ENCODE peak calls at places on chromosomes 2 and 18, in ten cellular contexts. C is cardiac muscle cell; T is transverse colon; U is K562; R is tibial nerve; K is neural progenitor cell; Z is ovary; Y is fibroblast of lung; Q is CD4-positive, alpha-beta T cell; L is esophagus squamous epithelium. I is an unnamed sample.

GRCh38 chr2:134169788-134170187 is 84.1 kb upstream of the MGAT5 start:
- DNase-seq in C (no peak), T (no peak), U (no peak), R (no peak), K (no peak), Z (no peak), Y (no peak), Q (no peak), L (no peak), I (no peak)

GRCh38 chr2:98012561-98012979 is 16.8 kb upstream of the TMEM131 start:
- DNase-seq in C (no peak), T (no peak), U (no peak), R (no peak), K (no peak), Z (no peak), Y (no peak), Q (no peak), L (no peak), I (no peak)

GRCh38 chr18:10205136-10205535 is 249.3 kb upstream of the APCDD1 start:
- DNase-seq in C (peak; percentile 40), T (no peak), U (no peak), R (no peak), K (no peak), Z (no peak), Y (no peak), Q (no peak), L (no peak), I (no peak)

GRCh38 chr2:96665083-96665569 is 22.6 kb downstream of the FER1L5 start:
- DNase-seq in C (peak; percentile 99), T (no peak), U (no peak), R (peak; percentile 29), K (no peak), Z (peak; percentile 27), Y (peak; percentile 98), Q (no peak), L (no peak), I (peak; percentile 72)

GRCh38 chr2:157184161-157184910 is 73.2 kb upstream of the GALNT5 start:
- DNase-seq in C (no peak), T (no peak), U (no peak), R (no peak), K (no peak), Z (no peak), Y (no peak), Q (no peak), L (no peak), I (no peak)

GRCh38 chr2:8684421-8684884 is 2.6 kb downstream of the ID2 start:
- DNase-seq in C (peak; percentile 43), T (peak; percentile 49), U (peak; percentile 67), R (peak; percentile 41), K (peak; percentile 54), Z (peak; percentile 24), Y (peak; percentile 22), Q (no peak), L (no peak), I (peak; percentile 43)

GRCh38 chr2:20400787-20401494 is 45.9 kb upstream of the RHOB start:
- DNase-seq in C (peak; percentile 72), T (no peak), U (no peak), R (no peak), K (no peak), Z (no peak), Y (peak; percentile 69), Q (no peak), L (no peak), I (no peak)

GRCh38 chr2:168185583-168186274 is 61.7 kb downstream of the STK39 start:
- DNase-seq in C (no peak), T (no peak), U (no peak), R (no peak), K (peak; percentile 74), Z (no peak), Y (no peak), Q (no peak), L (no peak), I (no peak)

GRCh38 chr2:65416945-65417344 is 15.5 kb downstream of the SPRED2 start:
- DNase-seq in C (no peak), T (peak; percentile 71), U (no peak), R (no peak), K (no peak), Z (no peak), Y (no peak), Q (no peak), L (no peak), I (peak; percentile 68)

GRCh38 chr2:8138923-8139667 is 542.8 kb upstream of the ID2 start:
- DNase-seq in C (peak; percentile 64), T (no peak), U (no peak), R (peak; percentile 35), K (no peak), Z (peak; percentile 71), Y (peak; percentile 33), Q (no peak), L (no peak), I (no peak)

DNA sequence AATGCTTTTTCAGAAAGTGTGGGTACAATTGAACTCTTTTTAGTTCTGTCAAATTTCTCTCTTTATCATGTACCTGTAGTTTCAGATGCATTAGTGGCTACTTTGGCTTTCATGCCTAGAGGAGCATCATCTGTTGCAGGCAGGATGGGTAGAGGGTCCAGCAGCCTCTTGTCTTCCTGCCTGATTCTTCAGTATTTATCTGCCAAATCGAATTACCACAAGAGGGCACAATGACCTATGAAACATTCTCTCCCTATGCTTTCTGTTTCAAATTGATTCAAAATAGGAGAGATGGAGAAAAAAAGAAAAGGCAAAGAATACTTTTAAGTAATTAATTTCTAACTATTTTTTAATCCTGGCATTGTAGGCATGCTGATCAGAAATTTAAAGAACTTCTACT is 477.2 kb downstream of the TRIB2 start:
- DNase-seq in C (peak; percentile 22), T (no peak), U (no peak), R (no peak), K (peak; percentile 10), Z (no peak), Y (peak; percentile 71), Q (no peak), L (no peak), I (no peak)
- TF ChIP-seq CTCF in C (peak; percentile 15), T (no peak), U (no peak), R (no peak), K (peak; percentile 44), Z (no peak), Y (peak; percentile 60), Q (no peak), L (no peak), I (peak; percentile 37)

GRCh38 chr2:44789971-44790721 is 151.4 kb upstream of the SIX3 start:
- DNase-seq in C (no peak), T (no peak), U (no peak), R (no peak), K (peak; percentile 80), Z (no peak), Y (no peak), Q (no peak), L (no peak), I (no peak)
- H3K27me3 ChIP-seq in C (peaks cover 7% of the 10 kb centered on the region), T (peaks cover 13% of the 10 kb centered on the region), U (peaks cover 6% of the 10 kb centered on the region), R (peaks cover 6% of the 10 kb centered on the region), K (no peaks in the 10 kb centered on the region), Z (no peaks in the 10 kb centered on the region), Y (peaks cover 8% of the 10 kb centered on the region), Q (peaks cover 15% of the 10 kb centered on the region), L (peaks cover 30% of the 10 kb centered on the region), I (no peaks in the 10 kb centered on the region)

GRCh38 chr2:241187835-241188234 is 642 bp upstream of the ANO7 start:
- DNase-seq in C (no peak), T (no peak), U (no peak), R (no peak), K (no peak), Z (no peak), Y (no peak), Q (no peak), L (no peak), I (no peak)

GRCh38 chr2:241188386-241189092 is at the start of gene ANO7:
- DNase-seq in C (no peak), T (peak; percentile 65), U (no peak), R (no peak), K (no peak), Z (no peak), Y (no peak), Q (no peak), L (no peak), I (peak; percentile 83)

GRCh38 chr2:241184901-241185300 is 3.6 kb upstream of the ANO7 start:
- DNase-seq in C (no peak), T (no peak), U (no peak), R (no peak), K (no peak), Z (no peak), Y (no peak), Q (no peak), L (no peak), I (no peak)

GRCh38 chr2:241187101-241187690 is 1.3 kb upstream of the ANO7 start:
- DNase-seq in C (no peak), T (no peak), U (no peak), R (no peak), K (no peak), Z (no peak), Y (no peak), Q (no peak), L (no peak), I (no peak)

GRCh38 chr2:241185961-241186360 is 2.5 kb upstream of the ANO7 start:
- DNase-seq in C (no peak), T (no peak), U (no peak), R (no peak), K (no peak), Z (no peak), Y (no peak), Q (no peak), L (no peak), I (no peak)
- TF ChIP-seq CTCF in C (no peak), T (no peak), U (no peak), R (no peak), K (no peak), Z (no peak), Y (no peak), Q (no peak), L (no peak), I (no peak)

GRCh38 chr2:206563374-206563773 is 78.9 kb upstream of the FAM237A start:
- DNase-seq in C (no peak), T (no peak), U (no peak), R (no peak), K (no peak), Z (no peak), Y (no peak), Q (no peak), L (no peak), I (no peak)

GRCh38 chr2:206562375-206562774 is 79.9 kb upstream of the FAM237A start:
- DNase-seq in C (peak; percentile 13), T (no peak), U (no peak), R (no peak), K (no peak), Z (no peak), Y (peak; percentile 14), Q (no peak), L (no peak), I (no peak)

GRCh38 chr2:206565666-206566065 is 76.6 kb upstream of the FAM237A start:
- DNase-seq in C (no peak), T (no peak), U (no peak), R (no peak), K (no peak), Z (no peak), Y (no peak), Q (no peak), L (no peak), I (no peak)

GRCh38 chr2:206558492-206558891 is 83.8 kb upstream of the FAM237A start:
- DNase-seq in C (peak; percentile 9), T (no peak), U (no peak), R (no peak), K (no peak), Z (no peak), Y (peak; percentile 44), Q (no peak), L (no peak), I (no peak)

DNA sequence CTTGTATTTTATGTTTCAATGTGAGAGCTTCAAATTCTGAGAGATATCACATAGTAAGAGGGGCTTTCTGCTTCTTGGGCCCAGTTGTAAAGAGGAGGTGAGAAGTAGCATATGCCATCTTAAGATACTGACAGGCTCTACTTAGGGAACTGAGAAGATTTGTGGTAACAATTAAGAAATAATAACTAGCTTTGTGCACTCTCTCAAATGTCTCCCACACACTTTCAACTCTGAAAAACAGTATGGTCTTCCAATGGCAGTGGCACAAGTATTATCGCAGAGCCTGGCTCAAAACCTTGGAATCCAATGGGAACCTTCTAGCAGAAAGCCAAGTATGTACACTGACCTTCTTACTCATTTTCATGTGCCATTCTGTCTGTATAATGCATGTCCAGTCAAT is 80.3 kb upstream of the FAM237A start:
- DNase-seq in C (no peak), T (no peak), U (no peak), R (no peak), K (no peak), Z (no peak), Y (no peak), Q (no peak), L (no peak), I (no peak)
- H3K27me3 ChIP-seq in C (no peaks in the 10 kb centered on the region), T (no peaks in the 10 kb centered on the region), U (no peaks in the 10 kb centered on the region), R (no peaks in the 10 kb centered on the region), K (no peaks in the 10 kb centered on the region), Z (no peaks in the 10 kb centered on the region), Y (no peaks in the 10 kb centered on the region), Q (no peaks in the 10 kb centered on the region), L (no peaks in the 10 kb centered on the region), I (no peaks in the 10 kb centered on the region)